ENCODE peak calls at places on chromosome 1, in eight cellular contexts. H is HTR-8/SVneo; V is mammary epithelial cell; I is NCI-H1436 treated with DMSO at 0.1 percent for 48 hours; F is AG10803; N is activated gamma-delta T cell treated with anti-CD3 and anti-CD28 coated beads, Interleukin-2, amount 50 U/mL, for 16 hours; U is AG08395; B is ovary. E is an unnamed sample.

GRCh38 chr1:55070291-55070690 is 30.9 kb downstream of the PCSK9 start:
- DNase-seq in N (no peak), V (no peak), H (no peak), U (no peak), F (peak; percentile 17), I (no peak), B (no peak), E (no peak)

GRCh38 chr1:228416217-228416971 is at the start of gene TRIM17:
- DNase-seq in U (peak; percentile 24), N (peak; percentile 17), H (peak; percentile 65), V (no peak), F (no peak), B (no peak), I (no peak), E (peak; percentile 35)

GRCh38 chr1:55127827-55128343 is 87.3 kb downstream of the USP24 start:
- DNase-seq in V (peak; percentile 7), F (no peak), B (no peak), H (no peak), U (no peak), I (no peak), N (no peak), E (no peak)

GRCh38 chr1:85884372-85885035 is 176.3 kb upstream of the ZNHIT6 start:
- DNase-seq in F (peak; percentile 61), N (no peak), B (no peak), H (peak; percentile 26), I (no peak), U (peak; percentile 29), V (no peak), E (peak; percentile 8)

GRCh38 chr1:13784971-13785370 is 85.0 kb downstream of the PRDM2 start:
- DNase-seq in N (no peak), U (no peak), I (no peak), B (no peak), V (no peak), H (no peak), F (no peak), E (no peak)

GRCh38 chr1:16152521-16153087 is 3.3 kb downstream of the EPHA2 start:
- DNase-seq in H (no peak), B (no peak), I (no peak), N (no peak), V (no peak), F (peak; percentile 62), U (no peak), E (peak; percentile 67)

GRCh38 chr1:94321662-94322061 is 84.3 kb upstream of the ARHGAP29 start:
- DNase-seq in V (no peak), N (no peak), H (no peak), B (no peak), I (no peak), U (no peak), F (peak; percentile 53), E (no peak)

GRCh38 chr1:25895365-25895990 is 10.7 kb downstream of the STMN1 start:
- DNase-seq in I (peak; percentile 27), B (peak; percentile 87), U (peak; percentile 96), F (peak; percentile 89), N (peak; percentile 84), H (peak; percentile 89), V (peak; percentile 77), E (peak; percentile 96)